ENCODE peak calls at places on chromosomes 4 and X, in ten cellular contexts. One of them, this sample, is unnamed.

GRCh38 chr4:16034010-16034829 is 49.6 kb downstream of the PROM1 start:
- DNase-seq in A549: no peak
- DNase-seq in coronary artery: no peak
- DNase-seq in GM23248: peak
- DNase-seq in spleen: no peak
- DNase-seq in aorta: no peak
- DNase-seq in neuronal stem cell: no peak
- DNase-seq in tibial artery: no peak
- DNase-seq in body of pancreas: peak
- DNase-seq in adrenal gland: no peak
- DNase-seq in this sample: peak

GRCh38 chr4:1215347-1216075 is 33.4 kb downstream of the CTBP1 start:
- DNase-seq in A549: no peak
- DNase-seq in coronary artery: no peak
- DNase-seq in GM23248: no peak
- DNase-seq in spleen: no peak
- DNase-seq in aorta: no peak
- DNase-seq in neuronal stem cell: no peak
- DNase-seq in tibial artery: no peak
- DNase-seq in body of pancreas: peak
- DNase-seq in adrenal gland: no peak
- DNase-seq in this sample: no peak

GRCh38 chr4:114263233-114263632 is 283.8 kb upstream of the ARSJ start:
- DNase-seq in A549: no peak
- DNase-seq in coronary artery: no peak
- DNase-seq in GM23248: peak
- DNase-seq in spleen: no peak
- DNase-seq in aorta: no peak
- DNase-seq in neuronal stem cell: no peak
- DNase-seq in tibial artery: no peak
- DNase-seq in body of pancreas: no peak
- DNase-seq in adrenal gland: no peak
- DNase-seq in this sample: peak

GRCh38 chrX:18210470-18210869 is 10.2 kb downstream of the BEND2 start:
- DNase-seq in A549: no peak
- DNase-seq in coronary artery: no peak
- DNase-seq in GM23248: peak
- DNase-seq in spleen: no peak
- DNase-seq in aorta: no peak
- DNase-seq in neuronal stem cell: no peak
- DNase-seq in tibial artery: no peak
- DNase-seq in body of pancreas: no peak
- DNase-seq in adrenal gland: no peak
- DNase-seq in this sample: peak

GRCh38 chrX:153744210-153745066 is 19.6 kb upstream of the PLXNB3 start:
- DNase-seq in A549: no peak
- DNase-seq in coronary artery: peak
- DNase-seq in GM23248: peak
- DNase-seq in spleen: peak
- DNase-seq in aorta: no peak
- DNase-seq in neuronal stem cell: no peak
- DNase-seq in tibial artery: no peak
- DNase-seq in body of pancreas: no peak
- DNase-seq in adrenal gland: peak
- DNase-seq in this sample: no peak

GRCh38 chr4:141011799-141012377 is 121.4 kb downstream of the RNF150 start:
- DNase-seq in A549: no peak
- DNase-seq in coronary artery: no peak
- DNase-seq in GM23248: no peak
- DNase-seq in spleen: no peak
- DNase-seq in aorta: no peak
- DNase-seq in neuronal stem cell: no peak
- DNase-seq in tibial artery: no peak
- DNase-seq in body of pancreas: no peak
- DNase-seq in adrenal gland: no peak
- DNase-seq in this sample: no peak

GRCh38 chr4:71694946-71695345 is 88.9 kb downstream of the GC start:
- DNase-seq in A549: no peak
- DNase-seq in coronary artery: no peak
- DNase-seq in GM23248: no peak
- DNase-seq in spleen: no peak
- DNase-seq in aorta: no peak
- DNase-seq in neuronal stem cell: no peak
- DNase-seq in tibial artery: no peak
- DNase-seq in body of pancreas: no peak
- DNase-seq in adrenal gland: no peak
- DNase-seq in this sample: no peak

GRCh38 chr4:126777649-126778048 is 855.1 kb upstream of the INTU start:
- DNase-seq in A549: no peak
- DNase-seq in coronary artery: no peak
- DNase-seq in GM23248: peak
- DNase-seq in spleen: no peak
- DNase-seq in aorta: no peak
- DNase-seq in neuronal stem cell: no peak
- DNase-seq in tibial artery: no peak
- DNase-seq in body of pancreas: no peak
- DNase-seq in adrenal gland: no peak
- DNase-seq in this sample: peak

GRCh38 chr4:74555843-74556242 is 110.9 kb downstream of the AREG start:
- DNase-seq in A549: no peak
- DNase-seq in coronary artery: no peak
- DNase-seq in GM23248: no peak
- DNase-seq in spleen: no peak
- DNase-seq in aorta: no peak
- DNase-seq in neuronal stem cell: no peak
- DNase-seq in tibial artery: no peak
- DNase-seq in body of pancreas: no peak
- DNase-seq in adrenal gland: no peak
- DNase-seq in this sample: no peak

GRCh38 chr4:138300616-138301015 is 58.5 kb upstream of the SLC7A11 start:
- DNase-seq in A549: no peak
- DNase-seq in coronary artery: no peak
- DNase-seq in GM23248: peak
- DNase-seq in spleen: no peak
- DNase-seq in aorta: no peak
- DNase-seq in neuronal stem cell: no peak
- DNase-seq in tibial artery: no peak
- DNase-seq in body of pancreas: no peak
- DNase-seq in adrenal gland: no peak
- DNase-seq in this sample: peak

GRCh38 chr4:30525662-30526061 is 194.5 kb upstream of the PCDH7 start:
- DNase-seq in A549: no peak
- DNase-seq in coronary artery: no peak
- DNase-seq in GM23248: no peak
- DNase-seq in spleen: no peak
- DNase-seq in aorta: no peak
- DNase-seq in neuronal stem cell: no peak
- DNase-seq in tibial artery: no peak
- DNase-seq in body of pancreas: no peak
- DNase-seq in adrenal gland: no peak
- DNase-seq in this sample: no peak

GRCh38 chr4:6222761-6223292 is 22.5 kb upstream of the JAKMIP1 start:
- DNase-seq in A549: no peak
- DNase-seq in coronary artery: no peak
- DNase-seq in GM23248: no peak
- DNase-seq in spleen: no peak
- DNase-seq in aorta: no peak
- DNase-seq in neuronal stem cell: peak
- DNase-seq in tibial artery: no peak
- DNase-seq in body of pancreas: peak
- DNase-seq in adrenal gland: no peak
- DNase-seq in this sample: no peak

GRCh38 chr4:40550900-40551546 is 78.6 kb downstream of the RBM47 start:
- DNase-seq in A549: peak
- DNase-seq in coronary artery: no peak
- DNase-seq in GM23248: peak
- DNase-seq in spleen: no peak
- DNase-seq in aorta: no peak
- DNase-seq in neuronal stem cell: no peak
- DNase-seq in tibial artery: no peak
- DNase-seq in body of pancreas: peak
- DNase-seq in adrenal gland: no peak
- DNase-seq in this sample: peak

GRCh38 chrX:153771686-153772607 is 7.9 kb downstream of the PLXNB3 start:
- DNase-seq in A549: no peak
- DNase-seq in coronary artery: peak
- DNase-seq in GM23248: no peak
- DNase-seq in spleen: peak
- DNase-seq in aorta: no peak
- DNase-seq in neuronal stem cell: no peak
- DNase-seq in tibial artery: no peak
- DNase-seq in body of pancreas: no peak
- DNase-seq in adrenal gland: no peak
- DNase-seq in this sample: no peak

GRCh38 chr4:81504685-81505598 is 33.2 kb upstream of the RASGEF1B start:
- DNase-seq in A549: no peak
- DNase-seq in coronary artery: no peak
- DNase-seq in GM23248: peak
- DNase-seq in spleen: peak
- DNase-seq in aorta: peak
- DNase-seq in neuronal stem cell: no peak
- DNase-seq in tibial artery: peak
- DNase-seq in body of pancreas: peak
- DNase-seq in adrenal gland: peak
- DNase-seq in this sample: no peak

GRCh38 chrX:12956704-12957541 is 18.0 kb upstream of the TMSB4X start:
- DNase-seq in A549: peak
- DNase-seq in coronary artery: no peak
- DNase-seq in GM23248: peak
- DNase-seq in spleen: no peak
- DNase-seq in aorta: no peak
- DNase-seq in neuronal stem cell: no peak
- DNase-seq in tibial artery: no peak
- DNase-seq in body of pancreas: peak
- DNase-seq in adrenal gland: no peak
- DNase-seq in this sample: peak

DNA sequence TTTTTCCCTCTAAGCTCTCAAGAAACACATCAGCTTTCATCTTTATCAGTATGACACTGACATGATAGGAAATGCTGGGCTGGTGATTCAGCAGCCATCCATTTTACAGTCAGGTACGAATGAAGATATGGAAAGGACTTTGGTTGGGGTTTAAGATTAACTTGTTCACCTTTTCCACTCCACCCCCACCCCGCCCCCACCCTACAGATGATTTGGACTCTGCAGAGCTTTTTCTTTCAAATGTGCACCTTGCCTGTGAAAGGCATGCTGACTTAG is 132.6 kb downstream of the AKAP4 start:
- DNase-seq in A549: no peak
- DNase-seq in coronary artery: no peak
- DNase-seq in GM23248: no peak
- DNase-seq in spleen: no peak
- DNase-seq in aorta: no peak
- DNase-seq in neuronal stem cell: no peak
- DNase-seq in tibial artery: no peak
- DNase-seq in body of pancreas: no peak
- DNase-seq in adrenal gland: no peak
- DNase-seq in this sample: no peak
- H3K27ac ChIP-seq in A549: no peak
- H3K27ac ChIP-seq in coronary artery: no peak
- H3K27ac ChIP-seq in GM23248: no peak
- H3K27ac ChIP-seq in spleen: no peak
- H3K27ac ChIP-seq in aorta: no peak
- H3K27ac ChIP-seq in neuronal stem cell: no peak
- H3K27ac ChIP-seq in tibial artery: no peak
- H3K27ac ChIP-seq in body of pancreas: no peak
- H3K27ac ChIP-seq in adrenal gland: no peak
- H3K27ac ChIP-seq in this sample: no peak

DNA sequence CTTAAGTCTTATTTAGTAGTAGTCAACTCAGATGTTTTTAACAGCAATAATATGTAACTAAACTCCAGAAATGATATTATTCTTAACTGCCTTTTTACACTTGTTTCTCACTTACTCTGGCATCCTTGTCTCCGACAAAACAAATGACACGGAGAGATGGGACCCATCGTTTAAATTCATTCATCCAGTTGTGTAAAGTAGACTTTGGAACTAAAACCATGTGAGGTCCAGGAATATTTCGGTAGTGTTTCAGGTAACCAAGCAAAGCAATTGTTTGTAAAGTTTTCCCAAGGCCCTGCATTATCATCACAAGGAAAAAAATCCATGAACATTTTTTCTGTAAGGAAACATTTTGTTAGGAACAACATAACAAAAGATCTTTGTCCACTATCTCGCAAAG is 11.6 kb downstream of the SMARCA1 start:
- DNase-seq in A549: no peak
- DNase-seq in coronary artery: no peak
- DNase-seq in GM23248: no peak
- DNase-seq in spleen: no peak
- DNase-seq in aorta: no peak
- DNase-seq in neuronal stem cell: no peak
- DNase-seq in tibial artery: no peak
- DNase-seq in body of pancreas: no peak
- DNase-seq in adrenal gland: no peak
- DNase-seq in this sample: no peak
- H3K27ac ChIP-seq in A549: no peak
- H3K27ac ChIP-seq in coronary artery: no peak
- H3K27ac ChIP-seq in GM23248: no peak
- H3K27ac ChIP-seq in spleen: no peak
- H3K27ac ChIP-seq in aorta: no peak
- H3K27ac ChIP-seq in neuronal stem cell: no peak
- H3K27ac ChIP-seq in tibial artery: no peak
- H3K27ac ChIP-seq in body of pancreas: no peak
- H3K27ac ChIP-seq in adrenal gland: no peak
- H3K27ac ChIP-seq in this sample: no peak

GRCh38 chr4:26151615-26152014 is 169.2 kb upstream of the RBPJ start:
- DNase-seq in A549: no peak
- DNase-seq in coronary artery: no peak
- DNase-seq in GM23248: no peak
- DNase-seq in spleen: no peak
- DNase-seq in aorta: no peak
- DNase-seq in neuronal stem cell: no peak
- DNase-seq in tibial artery: no peak
- DNase-seq in body of pancreas: peak
- DNase-seq in adrenal gland: no peak
- DNase-seq in this sample: peak
- H3K27ac ChIP-seq in A549: no peak
- H3K27ac ChIP-seq in coronary artery: no peak
- H3K27ac ChIP-seq in GM23248: no peak
- H3K27ac ChIP-seq in spleen: no peak
- H3K27ac ChIP-seq in aorta: no peak
- H3K27ac ChIP-seq in neuronal stem cell: no peak
- H3K27ac ChIP-seq in tibial artery: no peak
- H3K27ac ChIP-seq in body of pancreas: no peak
- H3K27ac ChIP-seq in adrenal gland: no peak
- H3K27ac ChIP-seq in this sample: peak

DNA sequence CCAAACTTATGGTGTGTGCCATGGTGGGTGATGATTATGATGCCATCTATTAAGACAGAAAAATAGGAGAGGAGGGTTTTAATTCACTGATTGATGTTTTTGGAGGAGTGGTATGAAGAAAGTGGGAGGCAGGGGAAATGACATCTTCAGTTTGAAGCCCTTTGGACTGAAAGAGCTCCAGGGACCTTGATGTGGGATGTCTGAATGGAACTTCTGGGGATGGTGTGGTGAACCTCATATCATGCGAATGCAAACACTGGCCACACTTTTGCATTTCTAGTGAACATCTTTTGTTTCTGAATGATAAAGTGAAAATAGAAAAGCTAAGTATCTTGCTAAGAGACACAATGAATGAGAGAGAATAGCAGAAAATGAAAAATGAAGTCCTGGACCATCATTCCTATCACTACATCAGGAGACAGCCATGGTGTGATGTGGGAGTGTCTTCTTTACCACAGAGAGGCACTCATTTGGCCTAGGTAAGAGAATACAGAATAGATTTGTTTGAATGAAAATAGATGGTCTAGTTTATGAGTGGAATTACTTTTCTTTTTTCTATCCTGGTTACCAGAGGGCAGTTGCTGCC is 123.5 kb downstream of the ZNF827 start:
- DNase-seq in A549: no peak
- DNase-seq in coronary artery: no peak
- DNase-seq in GM23248: no peak
- DNase-seq in spleen: no peak
- DNase-seq in aorta: no peak
- DNase-seq in neuronal stem cell: no peak
- DNase-seq in tibial artery: no peak
- DNase-seq in body of pancreas: no peak
- DNase-seq in adrenal gland: no peak
- DNase-seq in this sample: no peak
- H3K27ac ChIP-seq in A549: no peak
- H3K27ac ChIP-seq in coronary artery: no peak
- H3K27ac ChIP-seq in GM23248: peak
- H3K27ac ChIP-seq in spleen: no peak
- H3K27ac ChIP-seq in aorta: no peak
- H3K27ac ChIP-seq in neuronal stem cell: no peak
- H3K27ac ChIP-seq in tibial artery: no peak
- H3K27ac ChIP-seq in body of pancreas: no peak
- H3K27ac ChIP-seq in adrenal gland: no peak
- H3K27ac ChIP-seq in this sample: peak